ENCODE peak calls at places on chromosome 14, in nine cellular contexts. One of them, this sample, is unnamed.
A peak's percentile ranks its signal among the peaks of the same experiment; 100 is the strongest.

GRCh38 chr14:84036863-84037262 is 1493.1 kb upstream of the FLRT2 start:
- DNase-seq in fibroblast of the conjunctiva: peak; percentile 17
- DNase-seq in GM04503: peak; percentile 53
- DNase-seq in astrocyte of the spinal cord: peak; percentile 31
- DNase-seq in H7: no peak
- DNase-seq in endothelial cell: no peak
- DNase-seq in T-helper 2 cell: peak; percentile 58
- DNase-seq in retinal pigment epithelial cell: no peak
- DNase-seq in hypothalamus: no peak
- DNase-seq in this sample: no peak

GRCh38 chr14:65732112-65732511 is 319.6 kb downstream of the FUT8 start:
- DNase-seq in retinal pigment epithelial cell: no peak
- DNase-seq in astrocyte of the spinal cord: no peak
- DNase-seq in GM04503: no peak
- DNase-seq in T-helper 2 cell: peak; percentile 69
- DNase-seq in fibroblast of the conjunctiva: no peak
- DNase-seq in hypothalamus: no peak
- DNase-seq in endothelial cell: no peak
- DNase-seq in H7: no peak
- DNase-seq in this sample: no peak

GRCh38 chr14:68042591-68043210 is 223.1 kb downstream of the RAD51B start:
- DNase-seq in retinal pigment epithelial cell: peak; percentile 91
- DNase-seq in fibroblast of the conjunctiva: peak; percentile 37
- DNase-seq in astrocyte of the spinal cord: peak; percentile 7
- DNase-seq in GM04503: no peak
- DNase-seq in hypothalamus: no peak
- DNase-seq in endothelial cell: no peak
- DNase-seq in T-helper 2 cell: no peak
- DNase-seq in H7: no peak
- DNase-seq in this sample: no peak

GRCh38 chr14:53744846-53745245 is 211.8 kb downstream of the BMP4 start:
- DNase-seq in endothelial cell: no peak
- DNase-seq in retinal pigment epithelial cell: no peak
- DNase-seq in GM04503: no peak
- DNase-seq in H7: no peak
- DNase-seq in T-helper 2 cell: no peak
- DNase-seq in astrocyte of the spinal cord: no peak
- DNase-seq in fibroblast of the conjunctiva: peak; percentile 45
- DNase-seq in hypothalamus: no peak
- DNase-seq in this sample: no peak

GRCh38 chr14:20652996-20653975 is 11.8 kb upstream of the OR6S1 start:
- DNase-seq in H7: peak; percentile 76
- DNase-seq in T-helper 2 cell: peak; percentile 75
- DNase-seq in GM04503: peak; percentile 23
- DNase-seq in retinal pigment epithelial cell: no peak
- DNase-seq in fibroblast of the conjunctiva: peak; percentile 85
- DNase-seq in astrocyte of the spinal cord: peak; percentile 42
- DNase-seq in hypothalamus: no peak
- DNase-seq in endothelial cell: peak; percentile 37
- DNase-seq in this sample: peak; percentile 36

GRCh38 chr14:44297437-44297836 is 209.6 kb downstream of the FSCB start:
- DNase-seq in GM04503: no peak
- DNase-seq in H7: no peak
- DNase-seq in retinal pigment epithelial cell: no peak
- DNase-seq in endothelial cell: no peak
- DNase-seq in astrocyte of the spinal cord: no peak
- DNase-seq in T-helper 2 cell: no peak
- DNase-seq in fibroblast of the conjunctiva: no peak
- DNase-seq in hypothalamus: no peak
- DNase-seq in this sample: no peak

GRCh38 chr14:54105406-54105805 is 148.8 kb upstream of the BMP4 start:
- DNase-seq in fibroblast of the conjunctiva: no peak
- DNase-seq in astrocyte of the spinal cord: no peak
- DNase-seq in T-helper 2 cell: no peak
- DNase-seq in endothelial cell: no peak
- DNase-seq in retinal pigment epithelial cell: no peak
- DNase-seq in H7: no peak
- DNase-seq in hypothalamus: no peak
- DNase-seq in GM04503: no peak
- DNase-seq in this sample: no peak

GRCh38 chr14:75984674-75985073 is 889 bp upstream of the IFT43 start:
- DNase-seq in astrocyte of the spinal cord: no peak
- DNase-seq in fibroblast of the conjunctiva: no peak
- DNase-seq in T-helper 2 cell: no peak
- DNase-seq in GM04503: no peak
- DNase-seq in retinal pigment epithelial cell: no peak
- DNase-seq in endothelial cell: no peak
- DNase-seq in H7: no peak
- DNase-seq in hypothalamus: no peak
- DNase-seq in this sample: no peak

GRCh38 chr14:89283327-89284060 is 133.5 kb downstream of the FOXN3 start:
- DNase-seq in endothelial cell: no peak
- DNase-seq in T-helper 2 cell: peak; percentile 91
- DNase-seq in fibroblast of the conjunctiva: no peak
- DNase-seq in retinal pigment epithelial cell: no peak
- DNase-seq in GM04503: no peak
- DNase-seq in H7: no peak
- DNase-seq in hypothalamus: no peak
- DNase-seq in astrocyte of the spinal cord: no peak
- DNase-seq in this sample: no peak

GRCh38 chr14:69034612-69035262 is 55.6 kb upstream of the ACTN1 start:
- DNase-seq in GM04503: no peak
- DNase-seq in astrocyte of the spinal cord: peak; percentile 41
- DNase-seq in endothelial cell: no peak
- DNase-seq in hypothalamus: no peak
- DNase-seq in H7: peak; percentile 46
- DNase-seq in retinal pigment epithelial cell: no peak
- DNase-seq in fibroblast of the conjunctiva: no peak
- DNase-seq in T-helper 2 cell: no peak
- DNase-seq in this sample: no peak

GRCh38 chr14:61178226-61179060 is 102.7 kb downstream of the TMEM30B start:
- DNase-seq in H7: no peak
- DNase-seq in fibroblast of the conjunctiva: peak; percentile 80
- DNase-seq in T-helper 2 cell: peak; percentile 75
- DNase-seq in GM04503: peak; percentile 95
- DNase-seq in endothelial cell: no peak
- DNase-seq in astrocyte of the spinal cord: peak; percentile 98
- DNase-seq in hypothalamus: no peak
- DNase-seq in retinal pigment epithelial cell: peak; percentile 88
- DNase-seq in this sample: no peak

GRCh38 chr14:59176764-59177163 is 11.7 kb upstream of the DAAM1 start:
- DNase-seq in astrocyte of the spinal cord: no peak
- DNase-seq in hypothalamus: no peak
- DNase-seq in endothelial cell: no peak
- DNase-seq in H7: no peak
- DNase-seq in retinal pigment epithelial cell: peak; percentile 70
- DNase-seq in T-helper 2 cell: no peak
- DNase-seq in GM04503: no peak
- DNase-seq in fibroblast of the conjunctiva: no peak
- DNase-seq in this sample: no peak

GRCh38 chr14:100375273-100375962 is 52.3 kb downstream of the SLC25A47 start:
- DNase-seq in H7: peak; percentile 64
- DNase-seq in astrocyte of the spinal cord: peak; percentile 96
- DNase-seq in T-helper 2 cell: peak; percentile 47
- DNase-seq in fibroblast of the conjunctiva: peak; percentile 99
- DNase-seq in endothelial cell: peak; percentile 28
- DNase-seq in hypothalamus: no peak
- DNase-seq in retinal pigment epithelial cell: peak; percentile 62
- DNase-seq in GM04503: peak; percentile 81
- DNase-seq in this sample: no peak

GRCh38 chr14:69842671-69843407 is 36.4 kb upstream of the SMOC1 start:
- DNase-seq in H7: no peak
- DNase-seq in retinal pigment epithelial cell: no peak
- DNase-seq in T-helper 2 cell: no peak
- DNase-seq in hypothalamus: no peak
- DNase-seq in GM04503: no peak
- DNase-seq in fibroblast of the conjunctiva: no peak
- DNase-seq in astrocyte of the spinal cord: no peak
- DNase-seq in endothelial cell: no peak
- DNase-seq in this sample: no peak

GRCh38 chr14:61838661-61839060 is 76.4 kb downstream of the SNAPC1 start:
- DNase-seq in T-helper 2 cell: no peak
- DNase-seq in hypothalamus: no peak
- DNase-seq in GM04503: no peak
- DNase-seq in astrocyte of the spinal cord: peak; percentile 12
- DNase-seq in H7: no peak
- DNase-seq in retinal pigment epithelial cell: no peak
- DNase-seq in fibroblast of the conjunctiva: no peak
- DNase-seq in endothelial cell: no peak
- DNase-seq in this sample: no peak

GRCh38 chr14:25110101-25110500 is 60.2 kb upstream of the STXBP6 start:
- DNase-seq in hypothalamus: no peak
- DNase-seq in astrocyte of the spinal cord: no peak
- DNase-seq in fibroblast of the conjunctiva: no peak
- DNase-seq in endothelial cell: no peak
- DNase-seq in T-helper 2 cell: no peak
- DNase-seq in retinal pigment epithelial cell: no peak
- DNase-seq in H7: no peak
- DNase-seq in GM04503: no peak
- DNase-seq in this sample: no peak

GRCh38 chr14:99233222-99234035 is 38.6 kb downstream of the BCL11B start:
- DNase-seq in astrocyte of the spinal cord: no peak
- DNase-seq in retinal pigment epithelial cell: no peak
- DNase-seq in GM04503: no peak
- DNase-seq in hypothalamus: no peak
- DNase-seq in T-helper 2 cell: peak; percentile 49
- DNase-seq in fibroblast of the conjunctiva: no peak
- DNase-seq in H7: no peak
- DNase-seq in endothelial cell: no peak
- DNase-seq in this sample: no peak

GRCh38 chr14:101359221-101360044 is 201.9 kb upstream of the DIO3 start:
- DNase-seq in retinal pigment epithelial cell: no peak
- DNase-seq in endothelial cell: no peak
- DNase-seq in T-helper 2 cell: no peak
- DNase-seq in GM04503: no peak
- DNase-seq in H7: no peak
- DNase-seq in astrocyte of the spinal cord: peak; percentile 22
- DNase-seq in fibroblast of the conjunctiva: no peak
- DNase-seq in hypothalamus: no peak
- DNase-seq in this sample: no peak

GRCh38 chr14:99234982-99235491 is 37.0 kb downstream of the BCL11B start:
- DNase-seq in GM04503: no peak
- DNase-seq in astrocyte of the spinal cord: no peak
- DNase-seq in H7: peak; percentile 84
- DNase-seq in hypothalamus: no peak
- DNase-seq in retinal pigment epithelial cell: no peak
- DNase-seq in fibroblast of the conjunctiva: no peak
- DNase-seq in endothelial cell: peak; percentile 47
- DNase-seq in T-helper 2 cell: peak; percentile 80
- DNase-seq in this sample: no peak

GRCh38 chr14:92696356-92696755 is 52.1 kb downstream of the LGMN start:
- DNase-seq in retinal pigment epithelial cell: no peak
- DNase-seq in GM04503: no peak
- DNase-seq in astrocyte of the spinal cord: no peak
- DNase-seq in fibroblast of the conjunctiva: no peak
- DNase-seq in hypothalamus: no peak
- DNase-seq in H7: no peak
- DNase-seq in endothelial cell: no peak
- DNase-seq in T-helper 2 cell: no peak
- DNase-seq in this sample: no peak

GRCh38 chr14:37584211-37585100 is 10.6 kb downstream of the FOXA1 start:
- DNase-seq in H7: peak; percentile 74
- DNase-seq in retinal pigment epithelial cell: no peak
- DNase-seq in hypothalamus: no peak
- DNase-seq in endothelial cell: no peak
- DNase-seq in fibroblast of the conjunctiva: no peak
- DNase-seq in T-helper 2 cell: no peak
- DNase-seq in GM04503: no peak
- DNase-seq in astrocyte of the spinal cord: no peak
- DNase-seq in this sample: no peak

GRCh38 chr14:88218119-88218915 is 104.8 kb downstream of the KCNK10 start:
- DNase-seq in endothelial cell: no peak
- DNase-seq in T-helper 2 cell: no peak
- DNase-seq in H7: no peak
- DNase-seq in retinal pigment epithelial cell: no peak
- DNase-seq in hypothalamus: no peak
- DNase-seq in GM04503: no peak
- DNase-seq in astrocyte of the spinal cord: no peak
- DNase-seq in fibroblast of the conjunctiva: no peak
- DNase-seq in this sample: no peak

GRCh38 chr14:32622742-32623141 is 293.6 kb downstream of the AKAP6 start:
- DNase-seq in H7: no peak
- DNase-seq in fibroblast of the conjunctiva: no peak
- DNase-seq in hypothalamus: no peak
- DNase-seq in astrocyte of the spinal cord: no peak
- DNase-seq in GM04503: no peak
- DNase-seq in retinal pigment epithelial cell: no peak
- DNase-seq in T-helper 2 cell: no peak
- DNase-seq in endothelial cell: no peak
- DNase-seq in this sample: no peak

GRCh38 chr14:22549981-22550670 is 38.9 kb downstream of the DAD1 start:
- DNase-seq in H7: no peak
- DNase-seq in astrocyte of the spinal cord: peak; percentile 74
- DNase-seq in endothelial cell: no peak
- DNase-seq in GM04503: no peak
- DNase-seq in hypothalamus: no peak
- DNase-seq in T-helper 2 cell: peak; percentile 90
- DNase-seq in retinal pigment epithelial cell: no peak
- DNase-seq in fibroblast of the conjunctiva: no peak
- DNase-seq in this sample: no peak

GRCh38 chr14:29016050-29016900 is 249.7 kb downstream of the FOXG1 start:
- DNase-seq in retinal pigment epithelial cell: peak; percentile 1
- DNase-seq in fibroblast of the conjunctiva: peak; percentile 41
- DNase-seq in T-helper 2 cell: peak; percentile 1
- DNase-seq in endothelial cell: peak; percentile 68
- DNase-seq in GM04503: no peak
- DNase-seq in hypothalamus: no peak
- DNase-seq in astrocyte of the spinal cord: peak; percentile 59
- DNase-seq in H7: peak; percentile 11
- DNase-seq in this sample: no peak

GRCh38 chr14:68580096-68580640 is 212.7 kb downstream of the ZFP36L1 start:
- DNase-seq in T-helper 2 cell: no peak
- DNase-seq in astrocyte of the spinal cord: no peak
- DNase-seq in retinal pigment epithelial cell: no peak
- DNase-seq in GM04503: no peak
- DNase-seq in endothelial cell: no peak
- DNase-seq in H7: no peak
- DNase-seq in hypothalamus: no peak
- DNase-seq in fibroblast of the conjunctiva: no peak
- DNase-seq in this sample: no peak

GRCh38 chr14:84090837-84091236 is 1439.1 kb upstream of the FLRT2 start:
- DNase-seq in retinal pigment epithelial cell: no peak
- DNase-seq in fibroblast of the conjunctiva: no peak
- DNase-seq in endothelial cell: no peak
- DNase-seq in GM04503: no peak
- DNase-seq in hypothalamus: no peak
- DNase-seq in T-helper 2 cell: no peak
- DNase-seq in astrocyte of the spinal cord: peak; percentile 40
- DNase-seq in H7: no peak
- DNase-seq in this sample: no peak

GRCh38 chr14:75229576-75229922 is 49.1 kb upstream of the FOS start:
- DNase-seq in hypothalamus: no peak
- DNase-seq in retinal pigment epithelial cell: no peak
- DNase-seq in fibroblast of the conjunctiva: no peak
- DNase-seq in T-helper 2 cell: no peak
- DNase-seq in H7: no peak
- DNase-seq in endothelial cell: no peak
- DNase-seq in astrocyte of the spinal cord: no peak
- DNase-seq in GM04503: no peak
- DNase-seq in this sample: no peak

GRCh38 chr14:81459912-81460311 is 59.8 kb upstream of the STON2 start:
- DNase-seq in GM04503: no peak
- DNase-seq in astrocyte of the spinal cord: no peak
- DNase-seq in fibroblast of the conjunctiva: no peak
- DNase-seq in T-helper 2 cell: no peak
- DNase-seq in hypothalamus: no peak
- DNase-seq in retinal pigment epithelial cell: no peak
- DNase-seq in endothelial cell: no peak
- DNase-seq in H7: no peak
- DNase-seq in this sample: no peak

GRCh38 chr14:101235872-101236221 is 325.4 kb upstream of the DIO3 start:
- DNase-seq in T-helper 2 cell: no peak
- DNase-seq in endothelial cell: no peak
- DNase-seq in H7: peak; percentile 54
- DNase-seq in astrocyte of the spinal cord: no peak
- DNase-seq in fibroblast of the conjunctiva: no peak
- DNase-seq in retinal pigment epithelial cell: no peak
- DNase-seq in hypothalamus: no peak
- DNase-seq in GM04503: no peak
- DNase-seq in this sample: no peak

GRCh38 chr14:23433457-23433856 is 2.0 kb downstream of the MYH7 start:
- DNase-seq in H7: peak; percentile 72
- DNase-seq in fibroblast of the conjunctiva: no peak
- DNase-seq in retinal pigment epithelial cell: no peak
- DNase-seq in hypothalamus: no peak
- DNase-seq in astrocyte of the spinal cord: no peak
- DNase-seq in endothelial cell: no peak
- DNase-seq in GM04503: no peak
- DNase-seq in T-helper 2 cell: no peak
- DNase-seq in this sample: no peak

This sample was measured in CD4-positive, alpha-beta T cell.